ENCODE peak calls at places on chromosomes 7 and 10, in six cellular contexts. One of them, this sample, is unnamed.

GRCh38 chr10:8189458-8189857 is 135.0 kb downstream of the GATA3 start:
- ATAC-seq in right lobe of liver: no peak
- ATAC-seq in upper lobe of left lung: no peak
- ATAC-seq in HCT116: no peak
- ATAC-seq in IMR-90: no peak
- ATAC-seq in gastrocnemius medialis: no peak
- ATAC-seq in this sample: no peak

GRCh38 chr7:154929006-154929726 is 73.8 kb downstream of the PAXIP1 start:
- ATAC-seq in right lobe of liver: peak; percentile 65
- ATAC-seq in upper lobe of left lung: peak; percentile 67
- ATAC-seq in HCT116: peak; percentile 55
- ATAC-seq in IMR-90: no peak
- ATAC-seq in gastrocnemius medialis: no peak
- ATAC-seq in this sample: no peak

GRCh38 chr10:28594401-28594800 is 61.5 kb downstream of the WAC start:
- ATAC-seq in right lobe of liver: no peak
- ATAC-seq in upper lobe of left lung: no peak
- ATAC-seq in HCT116: no peak
- ATAC-seq in IMR-90: no peak
- ATAC-seq in gastrocnemius medialis: no peak
- ATAC-seq in this sample: no peak

GRCh38 chr7:132295198-132295597 is 281.1 kb downstream of the PLXNA4 start:
- ATAC-seq in right lobe of liver: no peak
- ATAC-seq in upper lobe of left lung: no peak
- ATAC-seq in HCT116: no peak
- ATAC-seq in IMR-90: no peak
- ATAC-seq in gastrocnemius medialis: no peak
- ATAC-seq in this sample: no peak

GRCh38 chr10:103789771-103790201 is 65.6 kb downstream of the SH3PXD2A start:
- ATAC-seq in right lobe of liver: no peak
- ATAC-seq in upper lobe of left lung: peak; percentile 27
- ATAC-seq in HCT116: no peak
- ATAC-seq in IMR-90: no peak
- ATAC-seq in gastrocnemius medialis: no peak
- ATAC-seq in this sample: no peak

GRCh38 chr10:78215645-78216044 is 182.0 kb downstream of the RPS24 start:
- ATAC-seq in right lobe of liver: peak; percentile 22
- ATAC-seq in upper lobe of left lung: no peak
- ATAC-seq in HCT116: no peak
- ATAC-seq in IMR-90: peak; percentile 36
- ATAC-seq in gastrocnemius medialis: peak; percentile 94
- ATAC-seq in this sample: peak; percentile 90

GRCh38 chr10:78059916-78060315 is 26.3 kb downstream of the RPS24 start:
- ATAC-seq in right lobe of liver: no peak
- ATAC-seq in upper lobe of left lung: no peak
- ATAC-seq in HCT116: no peak
- ATAC-seq in IMR-90: no peak
- ATAC-seq in gastrocnemius medialis: no peak
- ATAC-seq in this sample: no peak

GRCh38 chr10:83371696-83372490 is 767.4 kb upstream of the GHITM start:
- ATAC-seq in right lobe of liver: no peak
- ATAC-seq in upper lobe of left lung: no peak
- ATAC-seq in HCT116: no peak
- ATAC-seq in IMR-90: no peak
- ATAC-seq in gastrocnemius medialis: no peak
- ATAC-seq in this sample: no peak

GRCh38 chr7:17041324-17041723 is 159.5 kb upstream of the AGR3 start:
- ATAC-seq in right lobe of liver: peak; percentile 71
- ATAC-seq in upper lobe of left lung: peak; percentile 83
- ATAC-seq in HCT116: no peak
- ATAC-seq in IMR-90: peak; percentile 71
- ATAC-seq in gastrocnemius medialis: no peak
- ATAC-seq in this sample: peak; percentile 31

GRCh38 chr10:93352638-93353383 is 129.3 kb downstream of the MYOF start:
- ATAC-seq in right lobe of liver: peak; percentile 68
- ATAC-seq in upper lobe of left lung: no peak
- ATAC-seq in HCT116: peak; percentile 62
- ATAC-seq in IMR-90: peak; percentile 63
- ATAC-seq in gastrocnemius medialis: no peak
- ATAC-seq in this sample: no peak

GRCh38 chr7:23117841-23118240 is 12.3 kb downstream of the KLHL7 start:
- ATAC-seq in right lobe of liver: no peak
- ATAC-seq in upper lobe of left lung: no peak
- ATAC-seq in HCT116: no peak
- ATAC-seq in IMR-90: no peak
- ATAC-seq in gastrocnemius medialis: no peak
- ATAC-seq in this sample: no peak

GRCh38 chr10:98242823-98243222 is 25.2 kb downstream of the LOXL4 start:
- ATAC-seq in right lobe of liver: no peak
- ATAC-seq in upper lobe of left lung: no peak
- ATAC-seq in HCT116: peak; percentile 49
- ATAC-seq in IMR-90: peak; percentile 44
- ATAC-seq in gastrocnemius medialis: no peak
- ATAC-seq in this sample: no peak

GRCh38 chr10:6788191-6788590 is 208.1 kb upstream of the PRKCQ start:
- ATAC-seq in right lobe of liver: no peak
- ATAC-seq in upper lobe of left lung: no peak
- ATAC-seq in HCT116: no peak
- ATAC-seq in IMR-90: no peak
- ATAC-seq in gastrocnemius medialis: no peak
- ATAC-seq in this sample: no peak

GRCh38 chr7:32150039-32150438 is 79.8 kb upstream of the PDE1C start:
- ATAC-seq in right lobe of liver: no peak
- ATAC-seq in upper lobe of left lung: no peak
- ATAC-seq in HCT116: no peak
- ATAC-seq in IMR-90: no peak
- ATAC-seq in gastrocnemius medialis: no peak
- ATAC-seq in this sample: no peak

GRCh38 chr7:152871678-152872060 is 112.1 kb downstream of the ACTR3B start:
- ATAC-seq in right lobe of liver: no peak
- ATAC-seq in upper lobe of left lung: no peak
- ATAC-seq in HCT116: peak; percentile 24
- ATAC-seq in IMR-90: no peak
- ATAC-seq in gastrocnemius medialis: no peak
- ATAC-seq in this sample: no peak

GRCh38 chr10:112820320-112820719 is 129.7 kb upstream of the TCF7L2 start:
- ATAC-seq in right lobe of liver: peak; percentile 23
- ATAC-seq in upper lobe of left lung: no peak
- ATAC-seq in HCT116: no peak
- ATAC-seq in IMR-90: no peak
- ATAC-seq in gastrocnemius medialis: no peak
- ATAC-seq in this sample: no peak

GRCh38 chr7:132842478-132842877 is 239.4 kb downstream of the CHCHD3 start:
- ATAC-seq in right lobe of liver: no peak
- ATAC-seq in upper lobe of left lung: no peak
- ATAC-seq in HCT116: no peak
- ATAC-seq in IMR-90: no peak
- ATAC-seq in gastrocnemius medialis: no peak
- ATAC-seq in this sample: no peak

GRCh38 chr10:104120061-104120460 is 1.9 kb upstream of the SFR1 start:
- ATAC-seq in right lobe of liver: no peak
- ATAC-seq in upper lobe of left lung: no peak
- ATAC-seq in HCT116: no peak
- ATAC-seq in IMR-90: no peak
- ATAC-seq in gastrocnemius medialis: no peak
- ATAC-seq in this sample: no peak

GRCh38 chr10:84876116-84876999 is 548.0 kb downstream of the CCSER2 start:
- ATAC-seq in right lobe of liver: peak; percentile 90
- ATAC-seq in upper lobe of left lung: no peak
- ATAC-seq in HCT116: no peak
- ATAC-seq in IMR-90: no peak
- ATAC-seq in gastrocnemius medialis: no peak
- ATAC-seq in this sample: no peak

GRCh38 chr10:21627331-21627730 is 93.3 kb downstream of the MLLT10 start:
- ATAC-seq in right lobe of liver: no peak
- ATAC-seq in upper lobe of left lung: no peak
- ATAC-seq in HCT116: no peak
- ATAC-seq in IMR-90: no peak
- ATAC-seq in gastrocnemius medialis: no peak
- ATAC-seq in this sample: no peak

GRCh38 chr7:43117842-43118241 is 5.4 kb downstream of the HECW1 start:
- ATAC-seq in right lobe of liver: no peak
- ATAC-seq in upper lobe of left lung: no peak
- ATAC-seq in HCT116: no peak
- ATAC-seq in IMR-90: no peak
- ATAC-seq in gastrocnemius medialis: no peak
- ATAC-seq in this sample: no peak

GRCh38 chr10:88090568-88091214 is 227.3 kb downstream of the PTEN start:
- ATAC-seq in right lobe of liver: no peak
- ATAC-seq in upper lobe of left lung: no peak
- ATAC-seq in HCT116: no peak
- ATAC-seq in IMR-90: no peak
- ATAC-seq in gastrocnemius medialis: no peak
- ATAC-seq in this sample: no peak

GRCh38 chr10:73226663-73227062 is 20.4 kb downstream of the DNAJC9 start:
- ATAC-seq in right lobe of liver: no peak
- ATAC-seq in upper lobe of left lung: no peak
- ATAC-seq in HCT116: no peak
- ATAC-seq in IMR-90: no peak
- ATAC-seq in gastrocnemius medialis: peak; percentile 92
- ATAC-seq in this sample: no peak

GRCh38 chr7:112012266-112012665 is 193.9 kb downstream of the DOCK4 start:
- ATAC-seq in right lobe of liver: no peak
- ATAC-seq in upper lobe of left lung: no peak
- ATAC-seq in HCT116: no peak
- ATAC-seq in IMR-90: no peak
- ATAC-seq in gastrocnemius medialis: no peak
- ATAC-seq in this sample: no peak

GRCh38 chr10:35774109-35774508 is 132.0 kb upstream of the FZD8 start:
- ATAC-seq in right lobe of liver: no peak
- ATAC-seq in upper lobe of left lung: no peak
- ATAC-seq in HCT116: no peak
- ATAC-seq in IMR-90: no peak
- ATAC-seq in gastrocnemius medialis: no peak
- ATAC-seq in this sample: no peak

DNA sequence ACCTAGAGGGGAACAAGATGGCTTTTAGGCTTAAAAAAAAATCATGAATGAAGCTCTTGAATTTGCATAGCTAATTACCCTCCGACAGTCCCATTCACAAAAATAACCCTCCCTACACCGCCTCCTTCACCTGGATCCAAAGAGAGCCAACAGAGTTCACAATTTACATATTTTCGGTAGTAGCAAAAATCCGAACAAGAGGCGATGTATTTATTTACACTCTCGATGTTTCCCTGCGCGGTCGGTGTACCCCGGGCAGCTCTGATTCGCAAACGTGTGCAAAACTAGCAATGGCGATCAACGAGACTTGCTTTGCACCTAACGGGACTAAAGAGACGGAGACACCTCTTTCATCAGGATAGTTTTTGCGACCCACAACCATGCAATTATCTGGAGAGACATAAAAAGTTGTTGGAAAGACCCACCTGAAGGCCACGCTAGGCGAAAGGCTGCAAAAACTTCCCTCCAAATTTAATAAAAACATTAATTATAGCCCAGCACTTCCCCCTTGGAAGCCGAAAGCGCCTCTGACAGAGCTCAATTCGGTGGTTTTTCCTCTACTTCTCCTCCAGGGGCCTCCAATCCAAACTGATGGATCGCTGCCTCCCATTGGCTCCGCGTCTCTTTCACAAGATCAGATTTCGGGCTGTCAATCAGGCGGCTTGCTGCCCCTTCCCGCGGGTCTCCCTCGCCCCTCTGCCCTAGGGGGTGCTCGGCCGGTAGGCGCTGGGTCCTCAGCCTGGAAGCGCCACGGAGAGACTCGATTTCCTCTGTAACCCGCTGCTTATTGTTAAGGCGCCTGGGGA is at the start of gene ETV1:
- ATAC-seq in right lobe of liver: peak; percentile 67
- ATAC-seq in upper lobe of left lung: peak; percentile 69
- ATAC-seq in HCT116: peak; percentile 55
- ATAC-seq in IMR-90: peak; percentile 43
- ATAC-seq in gastrocnemius medialis: peak; percentile 16
- ATAC-seq in this sample: peak; percentile 14
- TF ChIP-seq POLR2A in right lobe of liver: peak; percentile 36
- TF ChIP-seq POLR2A in upper lobe of left lung: no peak
- TF ChIP-seq POLR2A in HCT116: peak; percentile 30
- TF ChIP-seq POLR2A in IMR-90: peak; percentile 24
- TF ChIP-seq POLR2A in gastrocnemius medialis: no peak
- TF ChIP-seq POLR2A in this sample: no peak

DNA sequence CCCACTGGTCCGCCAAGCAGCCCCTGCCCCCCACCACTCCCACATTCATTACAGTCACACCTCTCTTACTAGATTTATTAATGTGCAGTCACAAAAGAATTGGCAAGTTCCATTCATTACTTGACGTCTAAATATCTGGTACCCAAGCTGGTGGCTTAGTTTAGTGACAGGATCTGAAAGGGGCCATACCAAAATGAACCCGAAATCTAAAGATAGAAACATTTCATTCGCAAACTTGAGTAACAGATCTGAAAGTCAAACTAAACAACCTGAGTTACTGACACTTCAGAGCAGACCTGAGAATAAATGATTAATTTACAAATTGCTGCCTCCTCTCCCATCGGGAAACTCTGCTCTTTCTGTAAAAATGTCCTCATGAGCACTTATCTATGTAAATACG is 53.4 kb downstream of the TNS3 start:
- ATAC-seq in right lobe of liver: no peak
- ATAC-seq in upper lobe of left lung: no peak
- ATAC-seq in HCT116: no peak
- ATAC-seq in IMR-90: no peak
- ATAC-seq in gastrocnemius medialis: no peak
- ATAC-seq in this sample: no peak
- H3K36me3 ChIP-seq in right lobe of liver: peaks cover 10% of the 10 kb centered on the region
- H3K36me3 ChIP-seq in upper lobe of left lung: peaks cover 26% of the 10 kb centered on the region
- H3K36me3 ChIP-seq in HCT116: no peaks in the 10 kb centered on the region
- H3K36me3 ChIP-seq in IMR-90: peaks cover 43% of the 10 kb centered on the region
- H3K36me3 ChIP-seq in gastrocnemius medialis: no peaks in the 10 kb centered on the region
- H3K36me3 ChIP-seq in this sample: peaks cover 35% of the 10 kb centered on the region

GRCh38 chr10:109866168-109866994 is 56.9 kb downstream of the XPNPEP1 start:
- ATAC-seq in right lobe of liver: peak; percentile 11
- ATAC-seq in upper lobe of left lung: peak; percentile 52
- ATAC-seq in HCT116: peak; percentile 83
- ATAC-seq in IMR-90: peak; percentile 86
- ATAC-seq in gastrocnemius medialis: no peak
- ATAC-seq in this sample: peak; percentile 53
- TF ChIP-seq CTCF in right lobe of liver: no peak
- TF ChIP-seq CTCF in upper lobe of left lung: no peak
- TF ChIP-seq CTCF in HCT116: peak; percentile 46
- TF ChIP-seq CTCF in IMR-90: peak; percentile 35
- TF ChIP-seq CTCF in gastrocnemius medialis: no peak
- TF ChIP-seq CTCF in this sample: no peak

DNA sequence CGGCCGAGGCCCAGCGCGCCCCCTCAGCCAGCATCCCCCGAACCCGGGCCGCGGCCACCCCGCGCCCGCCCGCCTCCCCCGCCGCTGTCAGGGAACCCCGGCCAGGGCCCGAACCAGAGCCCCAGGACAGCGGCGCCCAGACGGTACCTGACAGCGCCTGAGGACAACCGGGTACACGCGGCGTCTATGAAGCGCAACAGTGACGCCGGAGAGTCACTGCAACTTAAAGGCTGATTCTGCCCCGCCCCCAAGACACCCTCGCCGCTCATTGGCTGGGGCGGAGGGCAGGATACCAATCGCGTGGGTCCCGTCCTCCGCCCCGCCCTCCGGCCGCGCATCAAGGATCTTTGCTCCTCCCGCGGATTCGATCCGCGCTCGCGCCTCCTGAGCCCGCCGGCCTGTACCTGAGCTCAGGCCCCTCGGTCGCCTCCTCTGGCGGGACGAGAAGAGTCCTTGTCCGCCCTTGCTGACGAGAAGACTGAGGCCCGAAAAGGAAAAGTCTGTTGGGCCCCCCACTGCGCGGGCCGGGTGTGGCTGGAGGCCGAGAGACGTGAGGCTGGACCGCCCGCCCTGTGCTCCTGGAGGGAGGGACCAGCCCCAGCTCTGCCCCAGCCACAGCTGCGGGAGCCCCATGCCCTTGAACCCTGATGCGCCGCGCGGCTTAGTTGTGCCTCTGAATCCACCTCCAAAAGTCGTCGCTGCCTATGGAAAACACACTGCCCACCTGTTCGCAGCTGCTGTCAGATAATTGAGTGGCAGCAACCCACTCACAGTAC is at the start of gene OAT:
- ATAC-seq in right lobe of liver: peak; percentile 96
- ATAC-seq in upper lobe of left lung: peak; percentile 98
- ATAC-seq in HCT116: peak; percentile 94
- ATAC-seq in IMR-90: peak; percentile 96
- ATAC-seq in gastrocnemius medialis: peak; percentile 93
- ATAC-seq in this sample: peak; percentile 98
- TF ChIP-seq POLR2A in right lobe of liver: peak; percentile 92
- TF ChIP-seq POLR2A in upper lobe of left lung: peak; percentile 71
- TF ChIP-seq POLR2A in HCT116: peak; percentile 99
- TF ChIP-seq POLR2A in IMR-90: peak; percentile 99
- TF ChIP-seq POLR2A in gastrocnemius medialis: peak; percentile 98
- TF ChIP-seq POLR2A in this sample: peak; percentile 99

This sample was measured in gastroesophageal sphincter.